ENCODE peak calls at places on chromosome 20, in five cellular contexts. C, E, B, N and P are unnamed samples.
A peak's percentile ranks its signal among the peaks of the same experiment; 100 is the strongest.

GRCh38 chr20:63736893-63737689 is 627 bp downstream of the LIME1 start:
- DNase-seq in C (no peak), E (no peak), B (no peak), N (no peak), P (no peak)

GRCh38 chr20:43868091-43868490 is 46.6 kb upstream of the TOX2 start:
- DNase-seq in C (no peak), E (no peak), B (no peak), N (no peak), P (no peak)

GRCh38 chr20:60316759-60317158 is 358.5 kb downstream of the CDH26 start:
- DNase-seq in C (no peak), E (no peak), B (no peak), N (no peak), P (no peak)

GRCh38 chr20:40798066-40798465 is 109.0 kb upstream of the MAFB start:
- DNase-seq in C (no peak), E (no peak), B (no peak), N (no peak), P (no peak)

GRCh38 chr20:58717278-58718091 is 24.9 kb downstream of the NPEPL1 start:
- DNase-seq in C (peak; percentile 7), E (no peak), B (no peak), N (no peak), P (no peak)

GRCh38 chr20:46562373-46563169 is 12.1 kb upstream of the OCSTAMP start:
- DNase-seq in C (peak; percentile 56), E (peak; percentile 47), B (peak; percentile 64), N (peak; percentile 76), P (peak; percentile 33)

GRCh38 chr20:32449890-32450401 is 91.8 kb downstream of the ASXL1 start:
- DNase-seq in C (no peak), E (no peak), B (no peak), N (no peak), P (no peak)

GRCh38 chr20:4170621-4171537 is 155.5 kb upstream of the RNF24 start:
- DNase-seq in C (no peak), E (no peak), B (no peak), N (no peak), P (no peak)

GRCh38 chr20:41623625-41624024 is 5.4 kb upstream of the CHD6 start:
- DNase-seq in C (no peak), E (no peak), B (no peak), N (no peak), P (no peak)

GRCh38 chr20:59598625-59599310 is 5.6 kb upstream of the PHACTR3 start:
- DNase-seq in C (no peak), E (peak; percentile 19), B (no peak), N (peak; percentile 32), P (peak; percentile 39)

GRCh38 chr20:19449051-19449450 is 236.6 kb downstream of the SLC24A3 start:
- DNase-seq in C (peak; percentile 19), E (no peak), B (no peak), N (no peak), P (no peak)

GRCh38 chr20:10387686-10388085 is 46.3 kb downstream of the MKKS start:
- DNase-seq in C (no peak), E (no peak), B (no peak), N (no peak), P (no peak)

GRCh38 chr20:50724851-50725721 is 6.3 kb upstream of the PARD6B start:
- DNase-seq in C (peak; percentile 79), E (peak; percentile 91), B (peak; percentile 96), N (peak; percentile 49), P (peak; percentile 59)

GRCh38 chr20:856361-856775 is 22.9 kb downstream of the FAM110A start:
- DNase-seq in C (no peak), E (peak; percentile 92), B (peak; percentile 54), N (no peak), P (no peak)

GRCh38 chr20:12053348-12053747 is 135.7 kb downstream of the BTBD3 start:
- DNase-seq in C (no peak), E (no peak), B (peak; percentile 77), N (no peak), P (no peak)

GRCh38 chr20:24870876-24871275 is 78.2 kb upstream of the CST7 start:
- DNase-seq in C (no peak), E (no peak), B (no peak), N (no peak), P (no peak)

GRCh38 chr20:34045294-34045693 is 51.6 kb downstream of the RALY start:
- DNase-seq in C (peak; percentile 23), E (no peak), B (peak; percentile 18), N (no peak), P (no peak)

GRCh38 chr20:2299301-2299700 is 3.5 kb downstream of the TGM3 start:
- DNase-seq in C (peak; percentile 47), E (no peak), B (no peak), N (no peak), P (no peak)

GRCh38 chr20:25532015-25532751 is 53.1 kb downstream of the NINL start:
- DNase-seq in C (no peak), E (no peak), B (no peak), N (peak; percentile 15), P (no peak)

GRCh38 chr20:49284818-49285217 is 7.0 kb upstream of the ZNFX1 start:
- DNase-seq in C (no peak), E (no peak), B (no peak), N (no peak), P (no peak)
- H3K9me3 ChIP-seq in C (peaks cover 15% of the 10 kb centered on the region), E (no peaks in the 10 kb centered on the region), B (peaks cover 27% of the 10 kb centered on the region), N (peaks cover 65% of the 10 kb centered on the region), P (peaks cover 87% of the 10 kb centered on the region)

GRCh38 chr20:17593902-17594301 is 24.0 kb downstream of the DSTN start:
- DNase-seq in C (no peak), E (no peak), B (no peak), N (no peak), P (no peak)

GRCh38 chr20:17594443-17594842 is 24.6 kb downstream of the DSTN start:
- DNase-seq in C (no peak), E (no peak), B (peak; percentile 87), N (no peak), P (peak; percentile 27)

GRCh38 chr20:17601957-17602356 is 32.1 kb downstream of the DSTN start:
- DNase-seq in C (no peak), E (no peak), B (no peak), N (no peak), P (no peak)

GRCh38 chr20:17595846-17596245 is 26.0 kb downstream of the DSTN start:
- DNase-seq in C (no peak), E (no peak), B (no peak), N (no peak), P (no peak)

DNA sequence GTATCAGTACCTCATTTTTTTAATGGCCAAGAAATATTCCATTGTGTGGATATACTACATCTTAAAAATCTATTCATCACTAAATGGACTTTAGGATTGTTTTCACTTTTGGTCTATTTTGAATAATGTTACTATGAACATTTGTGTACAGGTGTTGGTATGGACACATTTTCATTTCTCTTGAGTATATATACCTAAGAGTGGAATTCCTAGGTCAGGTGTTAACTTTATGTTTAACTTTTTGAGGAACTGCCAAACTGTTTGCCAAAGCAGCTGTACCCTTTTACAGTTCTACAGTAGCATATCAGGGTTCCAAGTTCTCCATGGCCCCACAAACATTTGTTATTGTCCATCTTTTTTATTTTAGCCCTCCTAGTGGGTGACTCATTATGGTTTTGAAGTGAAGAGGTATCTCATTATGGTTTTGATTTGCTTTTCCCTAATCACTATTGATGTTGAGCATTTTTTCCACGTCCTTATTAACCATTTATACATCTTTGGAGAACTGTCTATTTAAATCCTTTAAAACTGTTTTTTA is 28.2 kb downstream of the DSTN start:
- DNase-seq in C (no peak), E (no peak), B (no peak), N (no peak), P (no peak)
- H3K4me1 ChIP-seq in C (peaks cover 25% of the 10 kb centered on the region), E (peaks cover 18% of the 10 kb centered on the region), B (peaks cover 12% of the 10 kb centered on the region), N (peaks cover 15% of the 10 kb centered on the region), P (peaks cover 45% of the 10 kb centered on the region)

GRCh38 chr20:56518999-56519398 is 5.5 kb upstream of the FAM209A start:
- DNase-seq in C (no peak), E (no peak), B (no peak), N (no peak), P (no peak)

GRCh38 chr20:56520180-56520579 is 4.4 kb upstream of the FAM209A start:
- DNase-seq in C (no peak), E (no peak), B (no peak), N (no peak), P (no peak)

GRCh38 chr20:56517641-56518040 is 6.9 kb upstream of the FAM209A start:
- DNase-seq in C (no peak), E (no peak), B (no peak), N (no peak), P (no peak)

GRCh38 chr20:56518126-56518525 is 6.4 kb upstream of the FAM209A start:
- DNase-seq in C (no peak), E (no peak), B (no peak), N (no peak), P (no peak)

DNA sequence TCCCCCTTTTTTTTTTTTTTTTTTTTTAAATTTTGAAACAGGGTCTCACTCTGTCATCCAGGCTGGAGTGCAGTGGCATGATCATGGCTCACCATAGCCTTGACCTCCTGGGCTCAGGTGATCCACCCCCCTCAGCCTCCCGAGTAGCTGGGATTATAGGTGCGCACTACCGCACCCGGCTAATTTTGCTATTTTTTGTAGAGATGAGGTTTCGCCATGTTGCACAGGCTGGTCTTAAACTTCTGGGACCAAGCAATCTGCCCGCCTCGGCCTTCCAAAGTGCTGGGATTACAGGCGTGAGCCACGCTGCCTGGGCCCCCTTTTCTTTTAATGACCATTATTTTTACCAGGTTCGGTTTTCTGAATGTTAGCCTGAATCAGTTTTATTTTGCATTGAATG is 5.0 kb upstream of the FAM209A start:
- DNase-seq in C (no peak), E (no peak), B (no peak), N (no peak), P (no peak)
- H3K9me3 ChIP-seq in C (peaks cover 2% of the 10 kb centered on the region), E (peaks cover 7% of the 10 kb centered on the region), B (peaks cover 11% of the 10 kb centered on the region), N (peaks cover 6% of the 10 kb centered on the region), P (peaks cover 22% of the 10 kb centered on the region)

DNA sequence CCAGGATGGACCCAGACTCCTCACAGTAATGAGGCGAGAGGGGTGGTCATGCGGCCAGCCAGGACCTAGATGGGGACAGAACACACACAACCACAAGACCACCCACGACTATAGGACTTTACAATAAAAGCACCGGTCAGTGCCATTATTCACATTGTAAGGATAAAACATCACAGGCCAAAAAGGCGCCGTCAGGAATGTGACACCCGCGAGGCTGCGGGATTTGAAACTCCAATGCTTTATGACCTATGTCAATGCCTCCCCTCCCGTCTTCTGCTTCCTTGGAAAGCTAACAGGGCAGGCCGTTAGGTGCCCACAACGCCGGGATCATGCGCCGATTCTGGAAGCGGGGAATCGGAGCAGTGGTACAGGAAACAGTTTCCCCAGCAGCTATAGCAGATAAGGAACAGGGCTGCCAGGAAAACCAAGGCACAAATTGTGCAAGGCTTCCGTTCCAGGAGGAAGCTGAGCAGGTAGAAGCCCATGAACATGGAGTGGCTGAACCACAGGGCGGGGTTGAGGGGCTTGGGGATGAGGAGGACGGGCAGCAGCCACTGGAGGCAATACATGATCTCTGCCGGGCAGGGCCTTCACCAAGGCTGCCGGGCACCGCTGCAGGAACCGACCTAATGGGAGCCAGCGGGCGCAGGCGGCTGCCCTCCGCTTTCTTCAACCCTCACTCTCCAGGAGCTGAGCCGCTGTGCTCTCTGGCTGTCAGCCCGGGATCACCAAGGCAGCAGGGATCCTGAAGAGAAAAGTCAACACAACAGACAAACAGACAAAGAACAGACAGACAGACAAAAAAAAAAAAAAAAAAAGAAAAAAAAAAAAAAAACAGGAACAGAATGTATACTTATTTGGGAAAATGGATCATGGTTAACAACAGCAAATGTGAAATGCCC is 2.2 kb upstream of the NNAT start:
- DNase-seq in C (no peak), E (no peak), B (no peak), N (no peak), P (peak; percentile 58)
- H3K4me1 ChIP-seq in C (peaks cover 64% of the 10 kb centered on the region), E (peaks cover 6% of the 10 kb centered on the region), B (peaks cover 29% of the 10 kb centered on the region), N (peaks cover 19% of the 10 kb centered on the region), P (peaks cover 50% of the 10 kb centered on the region)

GRCh38 chr20:55977723-55978481 is 27.4 kb downstream of the CBLN4 start:
- DNase-seq in C (no peak), E (no peak), B (no peak), N (no peak), P (no peak)

GRCh38 chr20:55978550-55978949 is 26.8 kb downstream of the CBLN4 start:
- DNase-seq in C (no peak), E (no peak), B (no peak), N (no peak), P (no peak)

GRCh38 chr20:55974491-55975202 is 30.7 kb downstream of the CBLN4 start:
- DNase-seq in C (no peak), E (no peak), B (no peak), N (no peak), P (no peak)
- H3K9me3 ChIP-seq in C (no peaks in the 10 kb centered on the region), E (peaks cover 4% of the 10 kb centered on the region), B (peaks cover 32% of the 10 kb centered on the region), N (peaks cover 6% of the 10 kb centered on the region), P (no peaks in the 10 kb centered on the region)